ENCODE peak calls at places on chromosomes 3 and 15, in seven cellular contexts. T, B, N, M, X, S and O are unnamed samples.

GRCh38 chr3:51967384-51968174 is at the start of gene PCBP4:
- DNase-seq in X (peak; percentile 40), N (peak; percentile 93), S (peak; percentile 88), B (peak; percentile 70), M (no peak), T (peak; percentile 70), O (peak; percentile 64)

GRCh38 chr15:99052205-99052604 is 44.6 kb upstream of the PGPEP1L start:
- DNase-seq in N (no peak), B (no peak), T (no peak), M (no peak), S (no peak), X (no peak), O (no peak)

GRCh38 chr3:50248387-50248786 is 12.4 kb downstream of the GNAI2 start:
- DNase-seq in M (peak; percentile 32), T (no peak), S (no peak), X (no peak), N (no peak), B (peak; percentile 72), O (peak; percentile 81)

GRCh38 chr3:152328841-152329240 is 60.1 kb downstream of the MBNL1 start:
- DNase-seq in M (peak; percentile 91), N (no peak), S (no peak), X (no peak), B (peak; percentile 89), T (no peak), O (peak; percentile 94)

GRCh38 chr15:77830041-77830440 is 197.3 kb upstream of the LINGO1 start:
- DNase-seq in M (no peak), B (peak; percentile 71), T (no peak), X (no peak), S (no peak), N (no peak), O (no peak)

GRCh38 chr15:40061212-40061901 is 22.4 kb upstream of the SRP14 start:
- DNase-seq in N (no peak), X (no peak), B (no peak), S (no peak), M (no peak), T (no peak), O (no peak)

GRCh38 chr3:60622349-60622748 is 628.9 kb downstream of the FHIT start:
- DNase-seq in X (no peak), M (no peak), S (no peak), T (no peak), N (no peak), B (no peak), O (no peak)

GRCh38 chr15:74274485-74275038 is 38.4 kb downstream of the CCDC33 start:
- DNase-seq in N (no peak), S (no peak), X (no peak), M (no peak), T (no peak), B (no peak), O (no peak)

GRCh38 chr3:94089126-94089525 is 26.3 kb downstream of the NSUN3 start:
- DNase-seq in X (no peak), N (no peak), M (peak; percentile 16), S (no peak), T (no peak), B (no peak), O (no peak)

GRCh38 chr15:99702895-99703602 is 30.2 kb downstream of the LYSMD4 start:
- DNase-seq in T (no peak), S (no peak), X (no peak), B (peak; percentile 47), M (no peak), N (no peak), O (no peak)

GRCh38 chr3:184786271-184787010 is 25.5 kb upstream of the VPS8 start:
- DNase-seq in X (no peak), N (no peak), B (peak; percentile 96), T (no peak), M (no peak), S (peak; percentile 25), O (no peak)

GRCh38 chr15:50180578-50180977 is 1.4 kb upstream of the SLC27A2 start:
- DNase-seq in T (no peak), X (no peak), S (no peak), N (no peak), M (no peak), B (no peak), O (no peak)

GRCh38 chr15:78072080-78072892 is 5.2 kb downstream of the TBC1D2B start:
- DNase-seq in X (no peak), M (no peak), S (no peak), T (no peak), N (no peak), B (peak; percentile 81), O (no peak)

GRCh38 chr3:58271901-58272501 is 34.0 kb upstream of the RPP14 start:
- DNase-seq in T (no peak), X (no peak), S (no peak), B (peak; percentile 93), N (no peak), M (peak; percentile 68), O (peak; percentile 82)

GRCh38 chr3:39637807-39638206 is 170.3 kb downstream of the MOBP start:
- DNase-seq in B (peak; percentile 77), M (peak; percentile 49), S (no peak), N (no peak), X (no peak), T (peak; percentile 22), O (peak; percentile 61)

GRCh38 chr3:195908439-195909293 is at the start of gene TNK2:
- DNase-seq in B (peak; percentile 67), X (peak; percentile 58), S (peak; percentile 57), M (no peak), T (peak; percentile 52), N (peak; percentile 52), O (peak; percentile 16)

DNA sequence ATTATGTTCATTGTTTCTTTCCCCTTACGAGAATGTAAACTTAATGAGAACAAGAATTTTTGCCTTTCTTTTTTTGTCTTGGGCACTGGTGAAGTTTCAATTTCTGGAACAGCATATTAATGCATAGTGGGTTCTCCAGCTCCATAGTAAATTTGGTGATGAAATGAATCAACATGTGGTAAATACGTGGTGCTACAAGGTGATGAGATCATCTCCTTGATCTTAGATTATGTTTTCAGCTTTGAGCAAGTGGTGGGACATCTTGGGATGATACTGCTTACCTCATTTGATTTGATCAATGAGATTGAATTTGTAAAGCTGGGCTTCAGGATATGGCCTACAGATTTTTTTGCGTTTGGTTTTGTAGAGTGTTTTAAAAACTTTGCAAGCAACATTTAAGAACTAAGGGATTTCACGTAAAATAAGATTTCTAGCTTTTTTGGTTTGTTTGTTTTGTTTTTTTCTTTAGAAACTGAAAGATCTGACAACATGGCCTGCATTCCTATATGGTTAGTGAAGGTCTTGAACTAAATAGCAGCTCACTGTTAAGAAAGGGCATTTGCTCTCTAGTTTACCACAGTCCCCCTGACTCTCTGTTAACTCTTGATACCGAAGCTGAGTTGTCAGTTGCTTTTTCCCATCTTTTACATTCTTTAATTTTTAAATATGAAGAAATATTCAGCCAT is 45.6 kb downstream of the FNDC3B start:
- DNase-seq in B (peak; percentile 57), S (no peak), N (no peak), M (no peak), X (peak; percentile 52), T (no peak), O (no peak)
- H3F3A ChIP-seq in B (peaks cover 85% of the 10 kb centered on the region), S (peaks cover 32% of the 10 kb centered on the region), N (no peaks in the 10 kb centered on the region), M (peaks cover 99% of the 10 kb centered on the region), X (peaks cover 47% of the 10 kb centered on the region), T (no peaks in the 10 kb centered on the region), O (no peaks in the 10 kb centered on the region)

GRCh38 chr15:93420477-93420876 is 331.5 kb upstream of the RGMA start:
- DNase-seq in B (no peak), M (no peak), T (no peak), X (no peak), N (no peak), S (no peak), O (no peak)

GRCh38 chr15:93420050-93420452 is 331.0 kb upstream of the RGMA start:
- DNase-seq in S (no peak), M (no peak), X (no peak), B (no peak), N (no peak), T (no peak), O (no peak)

GRCh38 chr15:93417156-93418077 is 328.4 kb upstream of the RGMA start:
- DNase-seq in N (no peak), S (no peak), B (no peak), M (no peak), X (no peak), T (no peak), O (no peak)

GRCh38 chr15:93415576-93415975 is 326.6 kb upstream of the RGMA start:
- DNase-seq in N (no peak), X (no peak), M (no peak), B (no peak), T (no peak), S (no peak), O (no peak)

DNA sequence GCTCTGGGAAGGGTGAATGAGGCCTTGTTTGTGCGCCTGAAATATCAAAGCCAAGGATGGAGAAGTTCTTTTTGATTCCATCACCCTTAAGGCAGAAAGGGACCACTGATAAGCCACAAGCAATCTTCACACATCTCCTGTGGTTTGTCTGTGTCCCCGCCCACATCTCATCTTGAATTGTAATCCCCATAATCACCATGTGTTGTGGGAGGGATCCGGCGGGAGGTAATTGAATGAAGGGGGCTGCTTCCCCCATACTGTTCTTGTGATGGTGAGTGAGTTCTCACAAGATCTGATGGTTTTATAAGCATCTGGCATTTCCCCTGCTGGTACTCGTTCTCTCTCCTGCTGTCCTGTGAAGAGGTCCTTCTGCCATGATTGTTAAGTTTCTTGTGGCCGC is 329.6 kb upstream of the RGMA start:
- DNase-seq in X (no peak), S (no peak), M (no peak), T (no peak), N (no peak), B (no peak), O (no peak)
- H3F3A ChIP-seq in X (no peaks in the 10 kb centered on the region), S (no peaks in the 10 kb centered on the region), M (no peaks in the 10 kb centered on the region), T (no peaks in the 10 kb centered on the region), N (peaks cover 16% of the 10 kb centered on the region), B (no peaks in the 10 kb centered on the region), O (no peaks in the 10 kb centered on the region)

DNA sequence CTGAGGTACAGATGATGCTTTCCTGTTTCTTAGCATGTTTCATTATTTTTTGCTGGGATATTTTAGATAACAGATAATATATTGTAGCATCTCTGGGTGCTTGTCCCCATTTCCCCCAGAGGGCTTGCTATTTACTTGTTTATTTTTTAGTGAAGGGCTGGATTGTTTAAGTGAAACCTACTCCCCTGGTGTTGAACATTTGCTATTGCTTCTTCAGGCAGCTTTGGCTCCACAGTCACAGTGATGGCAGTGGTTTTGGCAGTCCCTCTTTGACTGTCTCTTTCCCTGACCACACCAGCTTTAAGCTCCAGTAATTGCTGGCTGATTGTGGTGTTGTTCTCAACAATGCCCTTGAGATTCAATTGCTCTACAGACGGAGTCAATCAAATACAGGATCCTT is 128.9 kb downstream of the KLF13 start:
- DNase-seq in T (peak; percentile 49), B (peak; percentile 26), S (no peak), M (no peak), X (peak; percentile 30), N (no peak), O (no peak)
- H3F3A ChIP-seq in T (no peaks in the 10 kb centered on the region), B (peaks cover 10% of the 10 kb centered on the region), S (no peaks in the 10 kb centered on the region), M (no peaks in the 10 kb centered on the region), X (peaks cover 16% of the 10 kb centered on the region), N (no peaks in the 10 kb centered on the region), O (no peaks in the 10 kb centered on the region)

GRCh38 chr3:141444586-141445285 is 42.1 kb upstream of the RASA2 start:
- DNase-seq in B (peak; percentile 30), M (no peak), X (no peak), S (no peak), T (no peak), N (no peak), O (no peak)
- H3F3A ChIP-seq in B (peaks cover 97% of the 10 kb centered on the region), M (no peaks in the 10 kb centered on the region), X (peaks cover 98% of the 10 kb centered on the region), S (peaks cover 30% of the 10 kb centered on the region), T (no peaks in the 10 kb centered on the region), N (no peaks in the 10 kb centered on the region), O (no peaks in the 10 kb centered on the region)